ENCODE peak calls at places on chromosome 21, in ten cellular contexts. One of them, this sample, is unnamed.

GRCh38 chr21:31132574-31133242 is 94.4 kb upstream of the KRTAP19-8 start:
- DNase-seq in cardiac fibroblast: peak; percentile 17
- DNase-seq in smooth muscle cell of the brain vasculature: no peak
- DNase-seq in naive thymus-derived CD4-positive, alpha-beta T cell: peak; percentile 83
- DNase-seq in lower lobe of right lung: no peak
- DNase-seq in tibial artery: no peak
- DNase-seq in GM13976: no peak
- DNase-seq in GM10248: no peak
- DNase-seq in H7: no peak
- DNase-seq in mesothelial cell of epicardium: no peak
- DNase-seq in this sample: no peak

GRCh38 chr21:23475518-23476189 is 2131.6 kb downstream of the MRPL39 start:
- DNase-seq in cardiac fibroblast: peak; percentile 0
- DNase-seq in smooth muscle cell of the brain vasculature: no peak
- DNase-seq in naive thymus-derived CD4-positive, alpha-beta T cell: no peak
- DNase-seq in lower lobe of right lung: no peak
- DNase-seq in tibial artery: no peak
- DNase-seq in GM13976: no peak
- DNase-seq in GM10248: no peak
- DNase-seq in H7: no peak
- DNase-seq in mesothelial cell of epicardium: no peak
- DNase-seq in this sample: no peak

GRCh38 chr21:45975017-45975595 is 6.5 kb upstream of the COL6A1 start:
- DNase-seq in cardiac fibroblast: peak; percentile 52
- DNase-seq in smooth muscle cell of the brain vasculature: no peak
- DNase-seq in naive thymus-derived CD4-positive, alpha-beta T cell: no peak
- DNase-seq in lower lobe of right lung: peak; percentile 51
- DNase-seq in tibial artery: peak; percentile 85
- DNase-seq in GM13976: no peak
- DNase-seq in GM10248: no peak
- DNase-seq in H7: peak; percentile 90
- DNase-seq in mesothelial cell of epicardium: no peak
- DNase-seq in this sample: peak; percentile 87

GRCh38 chr21:28431527-28432200 is 561.0 kb downstream of the LTN1 start:
- DNase-seq in cardiac fibroblast: no peak
- DNase-seq in smooth muscle cell of the brain vasculature: no peak
- DNase-seq in naive thymus-derived CD4-positive, alpha-beta T cell: no peak
- DNase-seq in lower lobe of right lung: no peak
- DNase-seq in tibial artery: no peak
- DNase-seq in GM13976: no peak
- DNase-seq in GM10248: no peak
- DNase-seq in H7: no peak
- DNase-seq in mesothelial cell of epicardium: no peak
- DNase-seq in this sample: no peak

GRCh38 chr21:34558166-34558565 is 46.2 kb upstream of the KCNE1 start:
- DNase-seq in cardiac fibroblast: no peak
- DNase-seq in smooth muscle cell of the brain vasculature: no peak
- DNase-seq in naive thymus-derived CD4-positive, alpha-beta T cell: no peak
- DNase-seq in lower lobe of right lung: no peak
- DNase-seq in tibial artery: no peak
- DNase-seq in GM13976: no peak
- DNase-seq in GM10248: no peak
- DNase-seq in H7: no peak
- DNase-seq in mesothelial cell of epicardium: no peak
- DNase-seq in this sample: peak; percentile 32

GRCh38 chr21:35882791-35883240 is 177.5 kb downstream of the SETD4 start:
- DNase-seq in cardiac fibroblast: peak; percentile 1
- DNase-seq in smooth muscle cell of the brain vasculature: no peak
- DNase-seq in naive thymus-derived CD4-positive, alpha-beta T cell: no peak
- DNase-seq in lower lobe of right lung: no peak
- DNase-seq in tibial artery: no peak
- DNase-seq in GM13976: no peak
- DNase-seq in GM10248: no peak
- DNase-seq in H7: peak; percentile 51
- DNase-seq in mesothelial cell of epicardium: no peak
- DNase-seq in this sample: no peak

GRCh38 chr21:31731112-31731801 is 661 bp downstream of the SCAF4 start:
- DNase-seq in cardiac fibroblast: no peak
- DNase-seq in smooth muscle cell of the brain vasculature: no peak
- DNase-seq in naive thymus-derived CD4-positive, alpha-beta T cell: peak; percentile 56
- DNase-seq in lower lobe of right lung: peak; percentile 69
- DNase-seq in tibial artery: peak; percentile 74
- DNase-seq in GM13976: peak; percentile 71
- DNase-seq in GM10248: peak; percentile 59
- DNase-seq in H7: peak; percentile 77
- DNase-seq in mesothelial cell of epicardium: peak; percentile 43
- DNase-seq in this sample: peak; percentile 69

GRCh38 chr21:29257701-29258100 is 41.0 kb upstream of the BACH1 start:
- DNase-seq in cardiac fibroblast: no peak
- DNase-seq in smooth muscle cell of the brain vasculature: no peak
- DNase-seq in naive thymus-derived CD4-positive, alpha-beta T cell: no peak
- DNase-seq in lower lobe of right lung: no peak
- DNase-seq in tibial artery: no peak
- DNase-seq in GM13976: no peak
- DNase-seq in GM10248: no peak
- DNase-seq in H7: no peak
- DNase-seq in mesothelial cell of epicardium: no peak
- DNase-seq in this sample: no peak

GRCh38 chr21:44709426-44710293 is 1.7 kb downstream of the TSPEAR start:
- DNase-seq in cardiac fibroblast: no peak
- DNase-seq in smooth muscle cell of the brain vasculature: no peak
- DNase-seq in naive thymus-derived CD4-positive, alpha-beta T cell: no peak
- DNase-seq in lower lobe of right lung: no peak
- DNase-seq in tibial artery: peak; percentile 45
- DNase-seq in GM13976: peak; percentile 32
- DNase-seq in GM10248: no peak
- DNase-seq in H7: peak; percentile 66
- DNase-seq in mesothelial cell of epicardium: no peak
- DNase-seq in this sample: peak; percentile 53

GRCh38 chr21:45158491-45159423 is 84.4 kb downstream of the ADARB1 start:
- DNase-seq in cardiac fibroblast: no peak
- DNase-seq in smooth muscle cell of the brain vasculature: no peak
- DNase-seq in naive thymus-derived CD4-positive, alpha-beta T cell: no peak
- DNase-seq in lower lobe of right lung: no peak
- DNase-seq in tibial artery: no peak
- DNase-seq in GM13976: no peak
- DNase-seq in GM10248: no peak
- DNase-seq in H7: no peak
- DNase-seq in mesothelial cell of epicardium: no peak
- DNase-seq in this sample: no peak

GRCh38 chr21:34357889-34358288 is 5.9 kb upstream of the KCNE2 start:
- DNase-seq in cardiac fibroblast: no peak
- DNase-seq in smooth muscle cell of the brain vasculature: no peak
- DNase-seq in naive thymus-derived CD4-positive, alpha-beta T cell: no peak
- DNase-seq in lower lobe of right lung: no peak
- DNase-seq in tibial artery: no peak
- DNase-seq in GM13976: no peak
- DNase-seq in GM10248: no peak
- DNase-seq in H7: no peak
- DNase-seq in mesothelial cell of epicardium: no peak
- DNase-seq in this sample: peak; percentile 2

GRCh38 chr21:39885119-39885848 is 18.0 kb downstream of the PCP4 start:
- DNase-seq in cardiac fibroblast: no peak
- DNase-seq in smooth muscle cell of the brain vasculature: no peak
- DNase-seq in naive thymus-derived CD4-positive, alpha-beta T cell: no peak
- DNase-seq in lower lobe of right lung: no peak
- DNase-seq in tibial artery: peak; percentile 81
- DNase-seq in GM13976: no peak
- DNase-seq in GM10248: no peak
- DNase-seq in H7: peak; percentile 32
- DNase-seq in mesothelial cell of epicardium: no peak
- DNase-seq in this sample: no peak

GRCh38 chr21:15121655-15122120 is 56.9 kb upstream of the NRIP1 start:
- DNase-seq in cardiac fibroblast: peak; percentile 60
- DNase-seq in smooth muscle cell of the brain vasculature: peak; percentile 21
- DNase-seq in naive thymus-derived CD4-positive, alpha-beta T cell: no peak
- DNase-seq in lower lobe of right lung: peak; percentile 45
- DNase-seq in tibial artery: no peak
- DNase-seq in GM13976: no peak
- DNase-seq in GM10248: no peak
- DNase-seq in H7: peak; percentile 8
- DNase-seq in mesothelial cell of epicardium: no peak
- DNase-seq in this sample: no peak

GRCh38 chr21:46284077-46284644 is 1.2 kb downstream of the MCM3AP start:
- DNase-seq in cardiac fibroblast: no peak
- DNase-seq in smooth muscle cell of the brain vasculature: no peak
- DNase-seq in naive thymus-derived CD4-positive, alpha-beta T cell: no peak
- DNase-seq in lower lobe of right lung: no peak
- DNase-seq in tibial artery: no peak
- DNase-seq in GM13976: no peak
- DNase-seq in GM10248: no peak
- DNase-seq in H7: peak; percentile 23
- DNase-seq in mesothelial cell of epicardium: no peak
- DNase-seq in this sample: no peak

GRCh38 chr21:32312321-32312720 is 13.7 kb downstream of the MRAP start:
- DNase-seq in cardiac fibroblast: no peak
- DNase-seq in smooth muscle cell of the brain vasculature: no peak
- DNase-seq in naive thymus-derived CD4-positive, alpha-beta T cell: no peak
- DNase-seq in lower lobe of right lung: no peak
- DNase-seq in tibial artery: no peak
- DNase-seq in GM13976: no peak
- DNase-seq in GM10248: no peak
- DNase-seq in H7: no peak
- DNase-seq in mesothelial cell of epicardium: no peak
- DNase-seq in this sample: peak; percentile 29

GRCh38 chr21:38352536-38353219 is 95.9 kb downstream of the KCNJ15 start:
- DNase-seq in cardiac fibroblast: peak; percentile 83
- DNase-seq in smooth muscle cell of the brain vasculature: peak; percentile 52
- DNase-seq in naive thymus-derived CD4-positive, alpha-beta T cell: peak; percentile 31
- DNase-seq in lower lobe of right lung: peak; percentile 61
- DNase-seq in tibial artery: peak; percentile 85
- DNase-seq in GM13976: peak; percentile 63
- DNase-seq in GM10248: peak; percentile 62
- DNase-seq in H7: peak; percentile 84
- DNase-seq in mesothelial cell of epicardium: no peak
- DNase-seq in this sample: peak; percentile 70

GRCh38 chr21:46423546-46424061 is 35.1 kb upstream of the DIP2A start:
- DNase-seq in cardiac fibroblast: no peak
- DNase-seq in smooth muscle cell of the brain vasculature: no peak
- DNase-seq in naive thymus-derived CD4-positive, alpha-beta T cell: no peak
- DNase-seq in lower lobe of right lung: no peak
- DNase-seq in tibial artery: no peak
- DNase-seq in GM13976: no peak
- DNase-seq in GM10248: no peak
- DNase-seq in H7: peak; percentile 73
- DNase-seq in mesothelial cell of epicardium: no peak
- DNase-seq in this sample: no peak

GRCh38 chr21:36135391-36136094 is 664 bp downstream of the CBR3 start:
- DNase-seq in cardiac fibroblast: peak; percentile 79
- DNase-seq in smooth muscle cell of the brain vasculature: no peak
- DNase-seq in naive thymus-derived CD4-positive, alpha-beta T cell: peak; percentile 29
- DNase-seq in lower lobe of right lung: peak; percentile 71
- DNase-seq in tibial artery: peak; percentile 91
- DNase-seq in GM13976: peak; percentile 83
- DNase-seq in GM10248: peak; percentile 72
- DNase-seq in H7: peak; percentile 85
- DNase-seq in mesothelial cell of epicardium: no peak
- DNase-seq in this sample: peak; percentile 82

GRCh38 chr21:35989185-35989735 is 71.1 kb downstream of the SETD4 start:
- DNase-seq in cardiac fibroblast: peak; percentile 4
- DNase-seq in smooth muscle cell of the brain vasculature: no peak
- DNase-seq in naive thymus-derived CD4-positive, alpha-beta T cell: no peak
- DNase-seq in lower lobe of right lung: peak; percentile 64
- DNase-seq in tibial artery: peak; percentile 78
- DNase-seq in GM13976: no peak
- DNase-seq in GM10248: no peak
- DNase-seq in H7: no peak
- DNase-seq in mesothelial cell of epicardium: no peak
- DNase-seq in this sample: no peak

GRCh38 chr21:24509131-24509530 is 1098.2 kb downstream of the MRPL39 start:
- DNase-seq in cardiac fibroblast: no peak
- DNase-seq in smooth muscle cell of the brain vasculature: no peak
- DNase-seq in naive thymus-derived CD4-positive, alpha-beta T cell: no peak
- DNase-seq in lower lobe of right lung: no peak
- DNase-seq in tibial artery: no peak
- DNase-seq in GM13976: no peak
- DNase-seq in GM10248: no peak
- DNase-seq in H7: no peak
- DNase-seq in mesothelial cell of epicardium: no peak
- DNase-seq in this sample: no peak

GRCh38 chr21:44969965-44970755 is 30.3 kb downstream of the SLX9 start:
- DNase-seq in cardiac fibroblast: no peak
- DNase-seq in smooth muscle cell of the brain vasculature: no peak
- DNase-seq in naive thymus-derived CD4-positive, alpha-beta T cell: no peak
- DNase-seq in lower lobe of right lung: no peak
- DNase-seq in tibial artery: no peak
- DNase-seq in GM13976: no peak
- DNase-seq in GM10248: no peak
- DNase-seq in H7: no peak
- DNase-seq in mesothelial cell of epicardium: no peak
- DNase-seq in this sample: peak; percentile 97

GRCh38 chr21:15775981-15776380 is 46.2 kb downstream of the USP25 start:
- DNase-seq in cardiac fibroblast: peak; percentile 46
- DNase-seq in smooth muscle cell of the brain vasculature: no peak
- DNase-seq in naive thymus-derived CD4-positive, alpha-beta T cell: no peak
- DNase-seq in lower lobe of right lung: no peak
- DNase-seq in tibial artery: no peak
- DNase-seq in GM13976: no peak
- DNase-seq in GM10248: no peak
- DNase-seq in H7: no peak
- DNase-seq in mesothelial cell of epicardium: no peak
- DNase-seq in this sample: no peak

GRCh38 chr21:20110368-20110767 is 887.8 kb upstream of the NCAM2 start:
- DNase-seq in cardiac fibroblast: no peak
- DNase-seq in smooth muscle cell of the brain vasculature: no peak
- DNase-seq in naive thymus-derived CD4-positive, alpha-beta T cell: no peak
- DNase-seq in lower lobe of right lung: no peak
- DNase-seq in tibial artery: no peak
- DNase-seq in GM13976: no peak
- DNase-seq in GM10248: no peak
- DNase-seq in H7: no peak
- DNase-seq in mesothelial cell of epicardium: no peak
- DNase-seq in this sample: no peak

GRCh38 chr21:33971492-33972013 is 55.9 kb upstream of the ATP5PO start:
- DNase-seq in cardiac fibroblast: no peak
- DNase-seq in smooth muscle cell of the brain vasculature: no peak
- DNase-seq in naive thymus-derived CD4-positive, alpha-beta T cell: no peak
- DNase-seq in lower lobe of right lung: no peak
- DNase-seq in tibial artery: no peak
- DNase-seq in GM13976: no peak
- DNase-seq in GM10248: no peak
- DNase-seq in H7: no peak
- DNase-seq in mesothelial cell of epicardium: no peak
- DNase-seq in this sample: no peak

GRCh38 chr21:31426235-31426797 is 82.3 kb upstream of the TIAM1 start:
- DNase-seq in cardiac fibroblast: no peak
- DNase-seq in smooth muscle cell of the brain vasculature: no peak
- DNase-seq in naive thymus-derived CD4-positive, alpha-beta T cell: no peak
- DNase-seq in lower lobe of right lung: no peak
- DNase-seq in tibial artery: no peak
- DNase-seq in GM13976: no peak
- DNase-seq in GM10248: no peak
- DNase-seq in H7: no peak
- DNase-seq in mesothelial cell of epicardium: no peak
- DNase-seq in this sample: no peak

GRCh38 chr21:43337901-43338655 is 88.9 kb downstream of the SIK1 start:
- DNase-seq in cardiac fibroblast: no peak
- DNase-seq in smooth muscle cell of the brain vasculature: no peak
- DNase-seq in naive thymus-derived CD4-positive, alpha-beta T cell: no peak
- DNase-seq in lower lobe of right lung: no peak
- DNase-seq in tibial artery: no peak
- DNase-seq in GM13976: no peak
- DNase-seq in GM10248: no peak
- DNase-seq in H7: no peak
- DNase-seq in mesothelial cell of epicardium: no peak
- DNase-seq in this sample: no peak

GRCh38 chr21:28160378-28160777 is 832.3 kb downstream of the LTN1 start:
- DNase-seq in cardiac fibroblast: peak; percentile 28
- DNase-seq in smooth muscle cell of the brain vasculature: no peak
- DNase-seq in naive thymus-derived CD4-positive, alpha-beta T cell: no peak
- DNase-seq in lower lobe of right lung: no peak
- DNase-seq in tibial artery: no peak
- DNase-seq in GM13976: no peak
- DNase-seq in GM10248: no peak
- DNase-seq in H7: no peak
- DNase-seq in mesothelial cell of epicardium: no peak
- DNase-seq in this sample: no peak

GRCh38 chr21:31888936-31889371 is 16.1 kb downstream of the HUNK start:
- DNase-seq in cardiac fibroblast: no peak
- DNase-seq in smooth muscle cell of the brain vasculature: no peak
- DNase-seq in naive thymus-derived CD4-positive, alpha-beta T cell: no peak
- DNase-seq in lower lobe of right lung: no peak
- DNase-seq in tibial artery: no peak
- DNase-seq in GM13976: no peak
- DNase-seq in GM10248: no peak
- DNase-seq in H7: no peak
- DNase-seq in mesothelial cell of epicardium: no peak
- DNase-seq in this sample: peak; percentile 69